ENCODE peak calls at places on chromosomes 5 and 9, in ten cellular contexts. I is HepG2, L is esophagus squamous epithelium, H is testis, P is tibial nerve, R is thyroid gland, D is gastrocnemius medialis, N is A549, U is H54, E is Peyer's patch. Q is an unnamed sample.

GRCh38 chr9:131289301-131290038 is at the start of gene PLPP7:
- DNase-seq in P (peak; percentile 61), H (peak; percentile 91), E (peak; percentile 25), D (peak; percentile 97), N (no peak), U (no peak), R (no peak), L (no peak), I (peak; percentile 53), Q (no peak)

GRCh38 chr5:78653031-78653430 is 4.5 kb upstream of the LHFPL2 start:
- DNase-seq in L (no peak), P (no peak), R (no peak), H (no peak), E (no peak), I (no peak), U (no peak), N (no peak), D (no peak), Q (no peak)

GRCh38 chr5:387491-388265 is 55.3 kb upstream of the EXOC3 start:
- DNase-seq in N (no peak), I (no peak), D (no peak), L (no peak), E (peak; percentile 8), R (no peak), H (peak; percentile 3), U (no peak), P (no peak), Q (peak; percentile 52)

GRCh38 chr9:109232449-109232848 is 65.4 kb upstream of the FRRS1L start:
- DNase-seq in D (no peak), E (no peak), N (no peak), R (no peak), I (no peak), L (no peak), H (no peak), U (peak; percentile 61), P (no peak), Q (no peak)

GRCh38 chr5:34409376-34409775 is 246.8 kb upstream of the RAI14 start:
- DNase-seq in N (no peak), I (no peak), L (no peak), R (no peak), H (no peak), D (no peak), U (no peak), P (no peak), E (no peak), Q (no peak)

GRCh38 chr5:159878988-159879471 is 37.3 kb upstream of the ADRA1B start:
- DNase-seq in D (peak; percentile 70), E (no peak), I (peak; percentile 27), U (peak; percentile 66), H (peak; percentile 76), R (peak; percentile 77), P (peak; percentile 20), N (peak; percentile 87), L (no peak), Q (no peak)

GRCh38 chr9:35917261-35917660 is 8.0 kb downstream of the SPAAR start:
- DNase-seq in I (no peak), E (no peak), U (no peak), P (no peak), H (no peak), D (no peak), L (no peak), R (no peak), N (no peak), Q (no peak)

GRCh38 chr5:16497546-16497945 is 31.9 kb upstream of the ZNF622 start:
- DNase-seq in I (no peak), N (no peak), D (peak; percentile 60), R (no peak), H (no peak), L (no peak), P (no peak), U (no peak), E (no peak), Q (no peak)

GRCh38 chr5:133520062-133520461 is 92.3 kb downstream of the FSTL4 start:
- DNase-seq in L (no peak), N (no peak), D (no peak), I (no peak), R (no peak), P (no peak), H (no peak), E (no peak), U (no peak), Q (no peak)

GRCh38 chr5:96384353-96384752 is 48.7 kb downstream of the PCSK1 start:
- DNase-seq in I (peak; percentile 5), E (no peak), U (peak; percentile 67), P (no peak), N (peak; percentile 50), R (no peak), D (peak; percentile 85), L (no peak), H (peak; percentile 72), Q (no peak)

GRCh38 chr9:24793711-24794110 is 248.0 kb upstream of the IZUMO3 start:
- DNase-seq in I (no peak), N (no peak), U (no peak), L (no peak), R (no peak), H (no peak), E (no peak), P (no peak), D (no peak), Q (no peak)

GRCh38 chr5:9661316-9662015 is 31.3 kb upstream of the TAS2R1 start:
- DNase-seq in U (no peak), N (no peak), E (no peak), P (no peak), D (no peak), L (no peak), I (no peak), H (no peak), R (no peak), Q (no peak)

GRCh38 chr5:142013734-142014495 is 1.1 kb upstream of the GNPDA1 start:
- DNase-seq in I (peak; percentile 68), D (peak; percentile 49), U (peak; percentile 44), R (peak; percentile 17), H (peak; percentile 67), N (peak; percentile 46), L (no peak), P (no peak), E (no peak), Q (no peak)

GRCh38 chr5:141001854-141002666 is 35.8 kb downstream of the PCDHAC2 start:
- DNase-seq in L (no peak), E (no peak), R (peak; percentile 54), D (no peak), P (no peak), H (peak; percentile 45), I (no peak), N (peak; percentile 33), U (peak; percentile 43), Q (no peak)

GRCh38 chr9:117671468-117671867 is 32.7 kb upstream of the TLR4 start:
- DNase-seq in R (no peak), E (no peak), N (no peak), U (no peak), D (no peak), P (no peak), H (no peak), I (no peak), L (no peak), Q (no peak)

GRCh38 chr9:22921742-22922141 is 475.1 kb downstream of the DMRTA1 start:
- DNase-seq in D (no peak), I (no peak), P (no peak), E (no peak), R (no peak), U (no peak), H (no peak), N (no peak), L (no peak), Q (no peak)
- TF ChIP-seq POLR2A in D (no peak), I (no peak), P (no peak), E (no peak), R (no peak), U (no peak), H (no peak), N (no peak), L (no peak), Q (no peak)

GRCh38 chr9:83959061-83959460 is 21.0 kb downstream of the HNRNPK start:
- DNase-seq in L (no peak), R (peak; percentile 89), U (no peak), H (no peak), E (no peak), I (peak; percentile 69), N (peak; percentile 50), D (peak; percentile 52), P (no peak), Q (no peak)

GRCh38 chr9:83955985-83956287 is 24.1 kb downstream of the HNRNPK start:
- DNase-seq in P (no peak), N (peak; percentile 42), R (no peak), E (peak; percentile 59), I (peak; percentile 36), D (no peak), H (peak; percentile 41), L (no peak), U (no peak), Q (no peak)

GRCh38 chr9:83956288-83957028 is 23.6 kb downstream of the HNRNPK start:
- DNase-seq in E (peak; percentile 66), D (peak; percentile 69), P (peak; percentile 51), R (peak; percentile 79), I (peak; percentile 85), H (peak; percentile 87), U (no peak), N (peak; percentile 82), L (no peak), Q (peak; percentile 93)

GRCh38 chr9:83960991-83961390 is 19.0 kb downstream of the HNRNPK start:
- DNase-seq in U (no peak), E (no peak), D (no peak), H (no peak), L (no peak), N (no peak), I (no peak), R (no peak), P (no peak), Q (no peak)

DNA sequence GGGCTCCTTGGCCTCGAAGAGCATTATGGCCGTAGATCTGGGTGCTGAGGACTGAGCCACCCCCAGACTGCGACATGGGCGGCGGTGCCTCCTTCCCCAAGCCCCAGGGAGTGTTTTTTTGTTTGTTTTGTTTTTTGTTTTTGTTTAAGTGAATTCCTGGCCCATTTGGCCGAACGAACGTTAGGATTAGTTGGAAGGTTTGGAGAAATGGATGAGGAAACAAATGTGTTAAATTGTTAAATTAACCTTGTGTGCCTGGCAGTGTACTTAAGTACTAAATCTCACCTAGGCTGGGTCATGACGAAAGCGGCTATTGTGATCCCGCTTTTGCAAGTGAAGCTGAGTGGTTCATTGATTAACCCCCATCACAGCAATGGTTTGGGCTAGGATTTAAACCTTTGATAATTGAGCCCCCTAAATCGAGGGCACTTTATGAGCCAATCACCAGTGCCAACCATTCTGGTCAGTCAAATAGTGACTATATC is 22.9 kb downstream of the HNRNPK start:
- DNase-seq in L (no peak), E (no peak), H (no peak), D (no peak), N (no peak), U (no peak), P (no peak), R (no peak), I (no peak), Q (no peak)
- TF ChIP-seq POLR2A in L (no peak), E (no peak), H (no peak), D (no peak), N (no peak), U (no peak), P (no peak), R (no peak), I (no peak), Q (no peak)

GRCh38 chr5:177093082-177093712 is 6.5 kb downstream of the FGFR4 start:
- DNase-seq in N (no peak), P (no peak), L (no peak), I (no peak), H (no peak), E (no peak), U (no peak), D (no peak), R (no peak), Q (no peak)
- TF ChIP-seq POLR2A in N (no peak), P (no peak), L (no peak), I (peak; percentile 14), H (no peak), E (no peak), U (no peak), D (no peak), R (no peak), Q (no peak)

GRCh38 chr5:86617756-86618577 is at the start of gene COX7C:
- DNase-seq in U (peak; percentile 59), L (peak; percentile 61), D (peak; percentile 93), I (peak; percentile 95), R (peak; percentile 93), H (peak; percentile 98), P (peak; percentile 78), E (peak; percentile 94), N (peak; percentile 96), Q (peak; percentile 92)
- TF ChIP-seq POLR2A in U (peak; percentile 65), L (peak; percentile 75), D (peak; percentile 73), I (peak; percentile 88), R (peak; percentile 49), H (no peak), P (peak; percentile 83), E (peak; percentile 92), N (peak; percentile 61), Q (no peak)